ENCODE peak calls at places on chromosomes 7 and 10, in six cellular contexts. F, C, Y, I, T and K are unnamed samples. For H3K36me3, the result is how much of the 10 kb centered on the place peaks cover.

GRCh38 chr7:100630066-100630465 is 11.3 kb downstream of the TFR2 start:
- DNase-seq in F (no peak), C (no peak), Y (no peak), T (no peak), I (no peak), K (no peak)

GRCh38 chr7:14286036-14286435 is 296.6 kb upstream of the ETV1 start:
- DNase-seq in F (no peak), C (no peak), Y (no peak), T (no peak), I (no peak), K (no peak)

GRCh38 chr7:12572941-12573340 is 2.4 kb downstream of the SCIN start:
- DNase-seq in T (no peak), I (no peak), F (no peak), Y (no peak), C (no peak), K (no peak)

GRCh38 chr10:90846746-90847145 is 11.1 kb downstream of the HTR7 start:
- DNase-seq in Y (no peak), F (peak), C (no peak), I (no peak), T (no peak), K (no peak)

GRCh38 chr10:86966008-86966654 is 2.2 kb upstream of the ADIRF start:
- DNase-seq in F (no peak), I (no peak), Y (no peak), C (no peak), T (no peak), K (peak)

GRCh38 chr10:58266003-58266825 is 1.5 kb downstream of the IPMK start:
- DNase-seq in C (no peak), Y (no peak), I (no peak), T (no peak), F (peak), K (no peak)

GRCh38 chr7:156261581-156261980 is 379.0 kb upstream of the RNF32 start:
- DNase-seq in I (no peak), C (no peak), F (no peak), T (no peak), Y (no peak), K (no peak)

GRCh38 chr7:97576043-97576442 is 155.8 kb upstream of the TAC1 start:
- DNase-seq in I (no peak), Y (no peak), C (no peak), T (no peak), F (no peak), K (no peak)

GRCh38 chr10:87850742-87851205 is 12.6 kb downstream of the KLLN start:
- DNase-seq in C (no peak), T (no peak), I (peak), F (peak), Y (no peak), K (no peak)

GRCh38 chr7:125119559-125120115 is 190.0 kb upstream of the POT1 start:
- DNase-seq in C (no peak), F (no peak), T (no peak), I (no peak), Y (no peak), K (no peak)

DNA sequence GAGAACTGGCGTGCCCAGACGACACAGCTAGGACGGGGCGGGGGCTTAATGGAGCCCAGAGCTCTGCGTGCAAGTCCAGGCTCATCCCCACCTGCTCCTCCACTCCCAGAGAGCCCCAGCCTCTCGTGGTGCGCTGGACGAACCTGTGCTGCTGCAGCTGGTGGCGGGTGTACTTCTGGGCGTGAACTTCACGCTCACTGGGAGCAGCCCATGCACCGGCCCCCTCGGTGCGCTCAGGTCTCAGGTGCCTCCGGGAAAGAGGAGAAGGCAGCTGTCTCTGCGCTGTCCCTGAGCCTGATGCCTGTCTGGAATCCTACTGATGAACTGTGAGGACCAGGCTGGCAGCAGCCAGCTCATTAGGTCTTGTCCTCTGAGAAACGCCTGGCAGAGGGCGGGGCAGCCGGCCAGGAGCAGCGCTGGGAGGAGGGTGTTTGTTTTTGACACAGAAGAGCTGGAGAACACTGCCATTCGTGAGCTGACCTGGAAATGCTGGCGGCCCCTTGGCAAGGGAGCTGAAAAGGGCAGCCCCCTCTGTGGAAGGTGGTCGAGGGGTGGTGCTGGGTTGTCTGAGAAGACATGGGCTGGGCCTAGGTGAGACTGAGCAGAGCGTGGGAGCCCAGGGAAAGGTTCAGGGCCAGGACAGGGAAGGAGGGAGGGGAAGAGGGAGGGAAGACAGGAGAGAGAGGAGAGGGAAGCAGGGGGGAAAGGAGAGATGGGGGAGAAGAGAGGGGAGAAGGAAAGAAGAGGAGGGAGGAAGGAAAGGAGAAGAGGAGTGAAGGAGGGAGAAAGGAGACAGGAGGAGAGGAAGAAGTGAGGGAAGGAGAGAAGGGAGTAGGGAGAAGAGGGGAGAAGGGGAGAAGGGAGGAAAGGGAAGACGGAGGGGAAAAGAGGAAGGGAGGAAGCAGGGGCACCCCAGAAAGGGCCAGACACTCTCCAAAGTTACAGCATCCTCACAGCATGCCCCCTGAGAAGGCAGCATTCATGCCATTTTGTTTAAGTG is 53.5 kb upstream of the TNS3 start:
- DNase-seq in I (peak), C (no peak), T (no peak), Y (peak), F (no peak), K (no peak)
- TF ChIP-seq POLR2A in I (no peak), C (no peak), T (no peak), Y (no peak), F (no peak), K (no peak)

GRCh38 chr10:113523628-113524027 is 29.2 kb upstream of the HABP2 start:
- DNase-seq in F (no peak), I (no peak), Y (no peak), C (no peak), T (no peak), K (no peak)

GRCh38 chr10:113520606-113521481 is 32.0 kb upstream of the HABP2 start:
- DNase-seq in Y (no peak), T (peak), C (peak), F (peak), I (peak), K (peak)

GRCh38 chr10:113523071-113523470 is 29.8 kb upstream of the HABP2 start:
- DNase-seq in F (no peak), C (no peak), I (no peak), T (no peak), Y (no peak), K (peak)

GRCh38 chr10:113521482-113521795 is 31.4 kb upstream of the HABP2 start:
- DNase-seq in Y (no peak), I (no peak), F (no peak), T (no peak), C (no peak), K (no peak)

GRCh38 chr10:113522460-113522859 is 30.4 kb upstream of the HABP2 start:
- DNase-seq in I (no peak), C (peak), T (no peak), F (peak), Y (no peak), K (no peak)
- H3K36me3 ChIP-seq in I (under half), C (under half), T (under half), F (under half), Y (under half), K (under half)

GRCh38 chr10:112299456-112299855 is 16.3 kb downstream of the TECTB start:
- DNase-seq in T (no peak), C (no peak), Y (no peak), I (no peak), F (no peak), K (no peak)

GRCh38 chr10:112298581-112298980 is 15.4 kb downstream of the TECTB start:
- DNase-seq in T (no peak), F (no peak), C (no peak), I (no peak), Y (no peak), K (no peak)

GRCh38 chr10:112294169-112294568 is 11.0 kb downstream of the TECTB start:
- DNase-seq in T (no peak), Y (no peak), I (no peak), F (no peak), C (no peak), K (no peak)

GRCh38 chr10:112295853-112296830 is 12.9 kb downstream of the TECTB start:
- DNase-seq in T (no peak), C (no peak), I (no peak), Y (no peak), F (peak), K (no peak)

DNA sequence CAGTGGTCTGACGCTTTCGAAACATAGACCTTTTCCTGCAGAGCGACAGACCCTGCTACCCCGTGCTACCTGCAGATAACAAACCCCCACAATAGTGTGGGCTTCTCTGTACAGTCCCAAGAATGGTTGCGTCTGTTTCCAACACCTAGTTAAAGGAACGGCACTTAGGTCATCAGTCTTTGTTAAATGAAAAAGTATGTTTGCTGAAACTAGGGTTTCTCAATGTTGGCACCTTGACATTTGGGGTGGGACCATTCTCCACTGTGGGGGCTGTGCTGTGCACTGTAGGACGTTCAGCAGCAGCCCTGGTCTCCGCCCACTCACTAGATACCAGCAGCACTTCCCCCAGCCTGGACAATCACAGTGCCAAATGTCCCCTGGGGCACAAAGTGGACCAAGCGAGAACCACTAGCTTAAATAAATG is 13.7 kb downstream of the TECTB start:
- DNase-seq in Y (no peak), F (no peak), C (no peak), T (no peak), I (no peak), K (no peak)
- TF ChIP-seq POLR2A in Y (no peak), F (no peak), C (no peak), T (no peak), I (no peak), K (no peak)

GRCh38 chr7:44099669-44100068 is 4.5 kb upstream of the AEBP1 start:
- DNase-seq in Y (no peak), T (no peak), I (no peak), C (no peak), F (no peak), K (no peak)
- H3K36me3 ChIP-seq in Y (under half), T (under half), I (under half), C (under half), F (under half), K (under half)

DNA sequence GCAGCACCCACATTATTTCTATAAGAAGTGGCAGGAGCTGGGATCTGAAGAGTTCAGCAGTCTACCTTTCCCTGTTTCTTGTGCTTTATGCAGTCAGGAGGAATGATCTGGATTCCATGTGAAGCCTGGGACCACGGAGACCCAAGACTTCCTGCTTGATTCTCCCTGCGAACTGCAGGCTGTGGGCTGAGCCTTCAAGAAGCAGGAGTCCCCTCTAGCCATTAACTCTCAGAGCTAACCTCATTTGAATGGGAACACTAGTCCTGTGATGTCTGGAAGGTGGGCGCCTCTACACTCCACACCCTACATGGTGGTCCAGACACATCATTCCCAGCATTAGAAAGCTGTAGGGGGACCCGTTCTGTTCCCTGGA is 874 bp upstream of the RBP3 start:
- DNase-seq in I (no peak), F (no peak), T (no peak), C (no peak), Y (no peak), K (peak)
- TF ChIP-seq POLR2A in I (no peak), F (no peak), T (no peak), C (no peak), Y (no peak), K (no peak)

GRCh38 chr7:99383203-99383602 is 8.7 kb downstream of the ARPC1B start:
- DNase-seq in Y (no peak), T (no peak), C (no peak), F (no peak), I (no peak), K (no peak)
- H3K36me3 ChIP-seq in Y (under half), T (under half), C (under half), F (under half), I (under half), K (under half)

DNA sequence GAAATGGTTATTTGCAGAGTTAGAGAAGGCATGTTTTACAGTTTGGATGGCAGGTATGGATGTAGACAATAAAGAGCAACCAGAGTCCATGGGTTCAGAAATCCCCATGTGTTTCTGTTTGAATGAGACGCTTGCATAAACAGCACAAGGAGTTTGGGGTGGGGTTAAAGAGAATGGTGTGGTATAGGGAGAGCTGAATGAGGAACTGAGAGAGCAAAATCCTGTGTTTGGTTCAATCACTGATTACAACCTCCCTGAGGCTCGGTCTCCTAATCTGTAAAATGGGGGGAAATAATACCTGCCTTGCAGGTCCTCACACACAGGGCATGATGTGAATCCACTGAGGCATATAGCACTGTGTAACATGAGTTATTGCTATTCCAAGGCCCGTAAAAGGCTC is 23.7 kb downstream of the CAV1 start:
- DNase-seq in I (no peak), T (no peak), C (no peak), F (no peak), Y (no peak), K (no peak)
- TF ChIP-seq POLR2A in I (no peak), T (no peak), C (no peak), F (no peak), Y (no peak), K (no peak)

DNA sequence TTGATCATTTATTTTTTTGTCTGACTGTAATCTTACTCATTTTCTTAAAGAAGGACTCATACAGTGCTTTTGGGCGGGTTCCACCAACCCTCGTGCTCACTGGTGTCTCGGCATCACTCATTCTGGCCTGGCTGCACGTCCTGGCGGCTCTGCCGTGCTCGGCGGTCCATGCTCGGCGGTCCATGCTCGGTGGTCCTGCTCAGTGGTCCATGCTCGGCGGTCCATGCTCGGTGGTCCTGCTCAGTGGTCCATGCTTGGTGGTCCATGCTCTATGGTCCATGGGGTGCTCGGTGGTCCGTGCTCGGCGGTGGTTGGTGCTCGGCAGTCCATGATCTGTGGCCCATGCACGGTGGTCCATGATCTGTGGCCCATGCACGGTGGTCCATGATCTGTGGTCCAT is 72.5 kb downstream of the WDR37 start:
- DNase-seq in C (no peak), I (no peak), Y (peak), F (no peak), T (no peak), K (no peak)
- H3K36me3 ChIP-seq in C (under half), I (under half), Y (under half), F (under half), T (half or more), K (half or more)

DNA sequence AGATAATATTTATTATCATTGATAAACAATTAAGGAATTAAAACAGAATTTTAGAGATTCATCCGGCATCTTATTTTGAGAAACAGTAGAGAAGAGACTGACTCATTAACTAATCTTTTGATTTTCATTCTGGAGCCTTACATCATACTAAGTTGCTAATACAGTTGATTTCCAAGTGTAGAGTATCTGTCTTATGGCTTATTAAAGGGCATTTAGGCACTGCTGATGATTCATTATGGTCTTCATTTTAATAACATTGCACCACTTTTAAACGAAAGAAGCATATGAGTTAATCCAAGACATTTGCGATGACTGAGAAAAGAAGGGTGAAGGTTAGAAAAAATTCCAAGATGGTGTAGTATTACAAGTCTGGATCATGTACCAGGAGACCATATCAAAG is 186.0 kb upstream of the CACNA2D1 start:
- DNase-seq in Y (no peak), I (no peak), C (no peak), F (peak), T (no peak), K (no peak)
- TF ChIP-seq POLR2A in Y (no peak), I (no peak), C (no peak), F (no peak), T (no peak), K (no peak)